ENCODE peak calls at places on chromosomes 3 and 15, in nine cellular contexts. A is suprapubic skin, B is GM12878, D is body of pancreas, C is adrenal gland, Q is transverse colon, S is stomach, K is IMR-90, F is heart left ventricle. P is an unnamed sample.

GRCh38 chr3:170078620-170079281 is 41.0 kb downstream of the GPR160 start:
- DNase-seq in C (no peak), A (no peak), F (no peak), Q (no peak), B (no peak), K (no peak), S (no peak), D (peak; percentile 18), P (no peak)

GRCh38 chr3:139427283-139428060 is 38.0 kb upstream of the COPB2 start:
- DNase-seq in Q (no peak), A (no peak), B (peak; percentile 16), K (peak; percentile 71), F (no peak), S (no peak), C (no peak), D (no peak), P (no peak)

GRCh38 chr3:193470710-193471109 is 84.0 kb downstream of the ATP13A4 start:
- DNase-seq in A (no peak), F (no peak), C (no peak), Q (no peak), B (no peak), S (no peak), D (no peak), K (no peak), P (no peak)

GRCh38 chr15:27725733-27726132 is 373.4 kb downstream of the OCA2 start:
- DNase-seq in F (no peak), S (no peak), C (no peak), B (no peak), D (no peak), Q (no peak), A (no peak), K (no peak), P (no peak)

GRCh38 chr3:142618917-142619401 is 22.8 kb downstream of the PLS1 start:
- DNase-seq in D (peak; percentile 19), S (peak; percentile 34), K (no peak), Q (peak; percentile 49), A (no peak), F (no peak), C (no peak), B (no peak), P (no peak)

GRCh38 chr15:67799801-67800205 is 25.5 kb upstream of the SKOR1 start:
- DNase-seq in A (no peak), D (no peak), C (peak; percentile 61), F (no peak), B (no peak), K (no peak), Q (no peak), S (no peak), P (no peak)

GRCh38 chr3:10248984-10249748 is 907 bp downstream of the TATDN2 start:
- DNase-seq in A (no peak), C (peak; percentile 58), D (peak; percentile 24), B (no peak), S (no peak), K (peak; percentile 2), F (peak; percentile 47), Q (peak; percentile 44), P (no peak)

GRCh38 chr3:157239082-157239704 is 79.2 kb upstream of the CCNL1 start:
- DNase-seq in Q (peak; percentile 76), C (peak; percentile 87), A (no peak), D (peak; percentile 84), F (peak; percentile 64), S (peak; percentile 69), B (peak; percentile 8), K (peak; percentile 55), P (peak; percentile 34)

GRCh38 chr3:48476426-48477053 is 27.4 kb downstream of the SHISA5 start:
- DNase-seq in A (no peak), S (no peak), B (no peak), F (no peak), D (no peak), C (peak; percentile 53), Q (no peak), K (no peak), P (no peak)

GRCh38 chr3:48475188-48475587 is 28.7 kb downstream of the ATRIP start:
- DNase-seq in Q (no peak), B (no peak), A (no peak), K (no peak), C (no peak), F (no peak), D (no peak), S (no peak), P (no peak)

GRCh38 chr3:48477959-48478480 is 26.0 kb downstream of the SHISA5 start:
- DNase-seq in A (peak; percentile 57), D (no peak), S (no peak), K (no peak), Q (no peak), C (no peak), B (no peak), F (no peak), P (no peak)

GRCh38 chr3:48474619-48475018 is 28.1 kb downstream of the ATRIP start:
- DNase-seq in S (no peak), A (no peak), Q (no peak), C (peak; percentile 59), K (no peak), B (no peak), F (no peak), D (no peak), P (no peak)

GRCh38 chr3:48478631-48479555 is 25.1 kb downstream of the SHISA5 start:
- DNase-seq in F (no peak), D (no peak), Q (no peak), B (no peak), C (no peak), A (peak; percentile 59), K (no peak), S (no peak), P (no peak)
- H3K27ac ChIP-seq in F (no peak overlapping the region), D (no peak overlapping the region), Q (peak overlapping the region; percentile 17), B (peak overlapping the region; percentile 83), C (no peak overlapping the region), A (no peak overlapping the region), K (no peak overlapping the region), S (peak overlapping the region; percentile 60), P (no peak overlapping the region)

GRCh38 chr3:112555535-112556170 is 6.1 kb downstream of the ATG3 start:
- DNase-seq in Q (no peak), K (peak; percentile 12), F (no peak), D (no peak), B (no peak), S (no peak), A (no peak), C (no peak), P (no peak)

GRCh38 chr3:112561693-112562529 is at the start of the genes ATG3 and SLC35A5:
- DNase-seq in A (peak; percentile 100), Q (peak; percentile 99), C (peak; percentile 99), F (peak; percentile 99), B (peak; percentile 96), K (peak; percentile 98), D (peak; percentile 98), S (peak; percentile 99), P (peak; percentile 96)

GRCh38 chr3:112560330-112560729 is 1.4 kb downstream of the ATG3 start:
- DNase-seq in D (no peak), A (no peak), Q (no peak), S (no peak), F (no peak), B (no peak), C (no peak), K (peak; percentile 7), P (no peak)

GRCh38 chr3:112557980-112558379 is 3.8 kb downstream of the ATG3 start:
- DNase-seq in C (no peak), F (no peak), D (no peak), Q (no peak), S (no peak), A (no peak), B (no peak), K (no peak), P (no peak)

GRCh38 chr3:112561085-112561692 is 573 bp downstream of the ATG3 start:
- DNase-seq in Q (peak; percentile 80), K (peak; percentile 87), S (peak; percentile 71), C (peak; percentile 88), F (peak; percentile 73), A (peak; percentile 76), D (peak; percentile 75), B (peak; percentile 34), P (peak; percentile 66)
- TF ChIP-seq POLR2A in Q (no peak), K (peak; percentile 43), S (no peak), C (peak; percentile 59), F (no peak), A (no peak), D (no peak), B (no peak), P (no peak)

GRCh38 chr15:26158176-26158575 is 295.0 kb upstream of the ATP10A start:
- DNase-seq in C (no peak), B (no peak), Q (no peak), S (no peak), A (no peak), D (no peak), K (no peak), F (no peak), P (no peak)

GRCh38 chr15:26156041-26156440 is 292.9 kb upstream of the ATP10A start:
- DNase-seq in F (no peak), K (no peak), A (no peak), D (no peak), B (no peak), Q (no peak), S (no peak), C (no peak), P (no peak)

GRCh38 chr15:26160343-26160742 is 297.2 kb upstream of the ATP10A start:
- DNase-seq in B (no peak), C (no peak), Q (no peak), S (no peak), F (no peak), A (no peak), D (no peak), K (no peak), P (no peak)

GRCh38 chr15:26157081-26157480 is 294.0 kb upstream of the ATP10A start:
- DNase-seq in S (no peak), A (no peak), C (peak; percentile 66), F (no peak), B (no peak), D (no peak), Q (no peak), K (no peak), P (no peak)
- H3K27ac ChIP-seq in S (no peak overlapping the region), A (no peak overlapping the region), C (peak overlapping the region; percentile 34), F (no peak overlapping the region), B (no peak overlapping the region), D (no peak overlapping the region), Q (no peak overlapping the region), K (no peak overlapping the region), P (no peak overlapping the region)

GRCh38 chr15:90535254-90535653 is 5.5 kb downstream of the CRTC3 start:
- DNase-seq in D (no peak), Q (no peak), F (no peak), K (no peak), C (no peak), S (no peak), B (no peak), A (no peak), P (no peak)

GRCh38 chr15:90529369-90530249 is at the start of gene CRTC3:
- DNase-seq in K (peak; percentile 48), C (peak; percentile 71), D (peak; percentile 61), F (peak; percentile 59), A (peak; percentile 69), B (no peak), Q (peak; percentile 60), S (peak; percentile 50), P (peak; percentile 39)

GRCh38 chr15:90529008-90529368 is 735 bp upstream of the CRTC3 start:
- DNase-seq in A (no peak), F (no peak), Q (no peak), D (no peak), K (no peak), S (no peak), C (no peak), B (no peak), P (no peak)

GRCh38 chr15:90531147-90531546 is 1.4 kb downstream of the CRTC3 start:
- DNase-seq in S (no peak), Q (no peak), A (no peak), B (no peak), C (no peak), K (no peak), F (no peak), D (no peak), P (no peak)

GRCh38 chr15:90530250-90531051 is 728 bp downstream of the CRTC3 start:
- DNase-seq in S (peak; percentile 44), Q (peak; percentile 57), C (peak; percentile 70), B (no peak), K (peak; percentile 24), D (peak; percentile 59), F (peak; percentile 44), A (peak; percentile 74), P (peak; percentile 16)
- TF ChIP-seq POLR2A in S (no peak), Q (no peak), C (peak; percentile 5), B (peak; percentile 31), K (no peak), D (peak; percentile 46), F (no peak), A (no peak), P (no peak)